ENCODE peak calls at places on chromosomes 16 and 17, in four cellular contexts. M is activated CD8-positive, alpha-beta T cell treated with anti-CD3 and anti-CD28 coated beads, Interleukin-2, amount 10 ng/mL, durations not matched to agents 7 days and 5 days; Q is stimulated activated CD8-positive, alpha-beta memory T cell treated with anti-CD3 and anti-CD28 coated beads, Interleukin-4, amount 100 ng/mL, for 4 hours; Z is ELR. P is an unnamed sample.

GRCh38 chr17:79043931-79044320 is 20.0 kb downstream of the C1QTNF1 start:
- DNase-seq in M (no peak), Q (no peak), Z (no peak), P (no peak)

GRCh38 chr17:42190491-42191180 is 3.7 kb downstream of the GHDC start:
- DNase-seq in M (no peak), Q (no peak), Z (no peak), P (no peak)

GRCh38 chr16:1933097-1933661 is 9.8 kb downstream of the MSRB1 start:
- DNase-seq in M (no peak), Q (no peak), Z (no peak), P (no peak)

GRCh38 chr17:10772425-10773380 is 31.2 kb downstream of the TMEM238L start:
- DNase-seq in M (peak; percentile 57), Q (no peak), Z (peak; percentile 20), P (peak; percentile 74)

GRCh38 chr17:35257080-35257701 is 14.3 kb downstream of the SLFN5 start:
- DNase-seq in M (no peak), Q (no peak), Z (peak; percentile 57), P (no peak)

GRCh38 chr17:79793924-79794304 is 3.0 kb downstream of the CBX8 start:
- DNase-seq in M (no peak), Q (no peak), Z (peak; percentile 75), P (no peak)

GRCh38 chr16:55370762-55371482 is 46.9 kb downstream of the IRX6 start:
- DNase-seq in M (no peak), Q (no peak), Z (peak; percentile 1), P (peak; percentile 32)

GRCh38 chr16:3022208-3022696 is 1.5 kb downstream of the HCFC1R1 start:
- DNase-seq in M (peak; percentile 83), Q (peak; percentile 87), Z (peak; percentile 96), P (peak; percentile 55)

GRCh38 chr16:7397901-7398300 is 65.3 kb downstream of the RBFOX1 start:
- DNase-seq in M (no peak), Q (no peak), Z (peak; percentile 6), P (no peak)

GRCh38 chr17:18191071-18191667 is 7.5 kb downstream of the ALKBH5 start:
- DNase-seq in M (no peak), Q (no peak), Z (no peak), P (peak; percentile 3)

GRCh38 chr16:75251280-75252048 is at the start of gene BCAR1:
- DNase-seq in M (no peak), Q (no peak), Z (peak; percentile 92), P (no peak)

GRCh38 chr16:89843409-89844350 is 15.4 kb downstream of the SPIRE2 start:
- DNase-seq in M (no peak), Q (no peak), Z (no peak), P (no peak)

GRCh38 chr17:81338301-81339179 is 43.4 kb upstream of the SLC38A10 start:
- DNase-seq in M (no peak), Q (no peak), Z (no peak), P (no peak)

GRCh38 chr16:2038359-2039285 is 9.0 kb downstream of the NTHL1 start:
- DNase-seq in M (no peak), Q (no peak), Z (no peak), P (no peak)

GRCh38 chr17:29549169-29549935 is 17.5 kb downstream of the ABHD15 start:
- DNase-seq in M (no peak), Q (no peak), Z (no peak), P (no peak)

GRCh38 chr17:50799582-50799981 is 32.3 kb upstream of the ANKRD40CL start:
- DNase-seq in M (no peak), Q (no peak), Z (no peak), P (no peak)

GRCh38 chr17:27233059-27233458 is 60.9 kb upstream of the WSB1 start:
- DNase-seq in M (no peak), Q (no peak), Z (no peak), P (no peak)

GRCh38 chr17:55770220-55770870 is 19.5 kb downstream of the PCTP start:
- DNase-seq in M (no peak), Q (no peak), Z (peak; percentile 88), P (peak; percentile 69)

GRCh38 chr17:41522301-41523224 is 3.9 kb upstream of the KRT15 start:
- DNase-seq in M (no peak), Q (no peak), Z (no peak), P (no peak)

GRCh38 chr17:37191219-37191618 is 184.6 kb upstream of the C17orf78 start:
- DNase-seq in M (no peak), Q (no peak), Z (peak; percentile 65), P (no peak)

GRCh38 chr16:6643083-6643686 is 689.5 kb upstream of the RBFOX1 start:
- DNase-seq in M (peak; percentile 61), Q (no peak), Z (peak; percentile 45), P (peak; percentile 78)

GRCh38 chr16:50121721-50122445 is 31.2 kb upstream of the TENT4B start:
- DNase-seq in M (peak; percentile 51), Q (no peak), Z (no peak), P (no peak)

GRCh38 chr17:79650861-79651260 is 40.0 kb upstream of the RBFOX3 start:
- DNase-seq in M (no peak), Q (no peak), Z (no peak), P (no peak)

GRCh38 chr17:66426397-66427033 is 124.1 kb downstream of the PRKCA start:
- DNase-seq in M (peak; percentile 74), Q (no peak), Z (peak; percentile 42), P (peak; percentile 70)

GRCh38 chr17:77801545-77802332 is 156.8 kb upstream of the TNRC6C start:
- DNase-seq in M (no peak), Q (no peak), Z (no peak), P (no peak)